ENCODE peak calls at places on chromosomes 12 and 14, in four cellular contexts. B is HFF-Myc, H is PC-3, C is lung. E is an unnamed sample.
A peak's percentile ranks its signal among the peaks of the same experiment; 100 is the strongest.

GRCh38 chr14:92638904-92639303 is 109.5 kb downstream of the LGMN start:
- DNase-seq in C (no peak), B (no peak), H (no peak), E (no peak)

GRCh38 chr14:71711131-71711530 is 221.1 kb upstream of the RGS6 start:
- DNase-seq in C (no peak), B (no peak), H (no peak), E (no peak)

GRCh38 chr14:52175982-52176502 is 91.5 kb upstream of the PTGDR start:
- DNase-seq in B (no peak), C (no peak), H (no peak), E (no peak)

GRCh38 chr14:65720171-65720570 is 307.6 kb downstream of the FUT8 start:
- DNase-seq in H (no peak), B (no peak), C (no peak), E (no peak)

GRCh38 chr12:11202811-11203210 is 16.1 kb upstream of the TAS2R42 start:
- DNase-seq in B (no peak), H (no peak), C (no peak), E (no peak)

GRCh38 chr12:21644516-21644915 is 13.1 kb downstream of the LDHB start:
- DNase-seq in H (no peak), C (no peak), B (no peak), E (no peak)

GRCh38 chr12:12898136-12898712 is 6.9 kb downstream of the GPRC5A start:
- DNase-seq in B (no peak), H (no peak), C (no peak), E (no peak)

GRCh38 chr12:130161261-130162231 is 718 bp upstream of the FZD10 start:
- DNase-seq in C (no peak), B (no peak), H (no peak), E (no peak)

GRCh38 chr12:115387392-115387791 is 703.4 kb upstream of the TBX3 start:
- DNase-seq in C (no peak), B (no peak), H (no peak), E (no peak)

GRCh38 chr14:75972729-75973480 is 8.9 kb downstream of the TGFB3 start:
- DNase-seq in H (no peak), C (no peak), B (no peak), E (no peak)

GRCh38 chr14:94176808-94177207 is 2.7 kb downstream of the PPP4R4 start:
- DNase-seq in C (no peak), H (no peak), B (no peak), E (no peak)

GRCh38 chr14:48391661-48392060 is 716.3 kb upstream of the MDGA2 start:
- DNase-seq in H (no peak), B (no peak), C (no peak), E (no peak)

GRCh38 chr12:86367137-86367536 is 110.9 kb upstream of the MGAT4C start:
- DNase-seq in C (no peak), H (no peak), B (no peak), E (no peak)

GRCh38 chr12:112924986-112925385 is 13.3 kb upstream of the OAS3 start:
- DNase-seq in C (no peak), H (no peak), B (no peak), E (no peak)
- H3K4me3 ChIP-seq in C (no peak overlapping the region), H (no peak overlapping the region), B (no peak overlapping the region), E (no peak overlapping the region)

GRCh38 chr12:97977870-97978269 is 515.3 kb downstream of the RMST start:
- DNase-seq in H (no peak), B (no peak), C (no peak), E (no peak)

GRCh38 chr12:97984951-97985350 is 522.3 kb downstream of the RMST start:
- DNase-seq in B (no peak), C (no peak), H (no peak), E (no peak)

GRCh38 chr12:97985834-97986233 is 523.2 kb downstream of the RMST start:
- DNase-seq in C (no peak), B (no peak), H (no peak), E (no peak)

GRCh38 chr12:97984456-97984855 is 521.9 kb downstream of the RMST start:
- DNase-seq in C (no peak), H (no peak), B (no peak), E (no peak)

DNA sequence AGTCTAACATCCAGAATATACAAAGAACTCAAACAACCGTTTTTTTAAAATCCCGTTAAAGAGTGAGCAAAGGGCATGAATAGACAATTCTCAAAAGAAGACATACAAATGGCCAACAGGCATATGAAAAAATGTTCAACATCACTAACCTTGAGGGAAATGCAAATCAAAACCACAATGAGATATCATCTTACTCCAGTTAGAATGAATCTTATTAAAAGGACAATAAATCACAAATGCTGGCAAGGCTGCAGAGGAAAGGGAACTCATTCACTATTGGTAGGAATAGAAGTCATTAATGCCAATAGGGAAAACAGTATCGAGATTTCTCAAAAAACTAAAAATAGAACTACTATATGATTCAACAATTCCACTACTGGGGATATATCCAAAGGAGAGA is 520.1 kb downstream of the RMST start:
- DNase-seq in H (no peak), B (no peak), C (no peak), E (no peak)
- TF ChIP-seq CTCF in H (no peak), B (no peak), C (no peak), E (no peak)

GRCh38 chr12:76548222-76548837 is 11.2 kb downstream of the OSBPL8 start:
- DNase-seq in B (no peak), C (no peak), H (peak; percentile 47), E (no peak)
- H3K4me3 ChIP-seq in B (no peak overlapping the region), C (no peak overlapping the region), H (no peak overlapping the region), E (no peak overlapping the region)

GRCh38 chr14:56117765-56118610 is at the start of gene PELI2:
- DNase-seq in B (no peak), H (peak; percentile 50), C (peak; percentile 74), E (no peak)
- TF ChIP-seq CTCF in B (no peak), H (no peak), C (no peak), E (peak; percentile 27)

DNA sequence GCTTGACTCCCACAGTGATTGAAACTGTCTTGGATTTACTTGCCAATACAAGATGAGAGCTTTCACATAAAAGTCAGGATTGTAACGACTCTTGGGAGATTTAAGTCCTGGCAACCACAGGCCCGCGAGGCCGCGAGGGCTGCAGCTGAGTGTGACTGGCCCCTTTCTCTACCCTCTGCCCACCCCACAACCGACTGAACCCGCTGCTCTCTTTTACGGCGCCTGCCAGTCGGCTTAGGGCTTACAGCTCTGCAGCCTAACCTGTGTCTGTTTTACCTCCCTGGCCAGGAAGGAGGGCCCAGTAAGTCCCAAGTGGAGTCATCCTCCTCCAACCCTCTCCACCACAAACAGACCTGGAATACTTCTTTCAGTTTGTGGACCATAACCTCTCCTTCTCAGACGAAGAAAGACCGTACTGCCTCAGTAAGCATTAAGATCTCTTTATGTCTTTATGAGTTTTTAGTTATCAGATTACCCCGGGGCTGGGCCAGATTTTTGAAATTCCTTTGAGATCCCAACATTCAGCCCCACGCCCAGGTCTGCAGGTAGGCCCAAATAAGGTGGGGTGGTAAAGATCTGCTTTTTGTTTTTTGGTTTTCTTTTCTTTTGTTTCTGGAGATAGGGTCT is 12.6 kb upstream of the TIGAR start:
- DNase-seq in C (no peak), B (no peak), H (peak; percentile 52), E (no peak)
- H3K4me3 ChIP-seq in C (no peak overlapping the region), B (no peak overlapping the region), H (peak overlapping the region; percentile 50), E (no peak overlapping the region)

GRCh38 chr12:46617167-46617566 is 208.6 kb downstream of the SLC38A4 start:
- DNase-seq in C (no peak), B (no peak), H (no peak), E (peak; percentile 37)
- TF ChIP-seq CTCF in C (no peak), B (no peak), H (no peak), E (no peak)

GRCh38 chr12:109714913-109715244 is 1.3 kb downstream of the FAM222A start:
- DNase-seq in H (no peak), C (no peak), B (no peak), E (no peak)
- H3K4me3 ChIP-seq in H (peak overlapping the region; percentile 78), C (peak overlapping the region; percentile 66), B (peak overlapping the region; percentile 43), E (no peak overlapping the region)